ENCODE peak calls at places on chromosomes 11 and 22, in ten cellular contexts. M is AG04450, O is left ventricle myocardium inferior, H is uterus, Z is cardiac muscle cell, J is psoas muscle, D is HCT116, I is GM23248, Y is spleen, B is fibroblast of lung. T is an unnamed sample.

GRCh38 chr11:87020764-87021365 is 16.9 kb upstream of the TMEM135 start:
- DNase-seq in M (no peak), O (no peak), H (no peak), Z (no peak), J (no peak), D (no peak), I (no peak), Y (no peak), B (peak), T (no peak)

GRCh38 chr22:19287076-19287724 is 4.3 kb downstream of the CLTCL1 start:
- DNase-seq in M (peak), O (no peak), H (no peak), Z (no peak), J (peak), D (no peak), I (peak), Y (no peak), B (peak), T (no peak)

GRCh38 chr11:1126491-1126926 is 31.2 kb upstream of the MUC5AC start:
- DNase-seq in M (no peak), O (no peak), H (no peak), Z (no peak), J (no peak), D (no peak), I (no peak), Y (no peak), B (no peak), T (no peak)

GRCh38 chr22:37284126-37284806 is 2.0 kb downstream of the CYTH4 start:
- DNase-seq in M (no peak), O (no peak), H (no peak), Z (no peak), J (no peak), D (no peak), I (no peak), Y (peak), B (no peak), T (no peak)

GRCh38 chr11:9228086-9228485 is 37.1 kb downstream of the DENND5A start:
- DNase-seq in M (no peak), O (no peak), H (no peak), Z (no peak), J (no peak), D (no peak), I (no peak), Y (no peak), B (no peak), T (no peak)

GRCh38 chr11:116042125-116042524 is 537.9 kb upstream of the CADM1 start:
- DNase-seq in M (no peak), O (no peak), H (no peak), Z (no peak), J (no peak), D (no peak), I (no peak), Y (no peak), B (no peak), T (no peak)

GRCh38 chr11:121892131-121892681 is 223.8 kb downstream of the BLID start:
- DNase-seq in M (no peak), O (peak), H (no peak), Z (peak), J (peak), D (no peak), I (peak), Y (no peak), B (peak), T (no peak)

GRCh38 chr11:17930544-17931144 is 82.2 kb downstream of the SERGEF start:
- DNase-seq in M (no peak), O (no peak), H (no peak), Z (no peak), J (no peak), D (no peak), I (no peak), Y (no peak), B (no peak), T (no peak)

GRCh38 chr11:62600367-62601113 is 1.1 kb downstream of the MTA2 start:
- DNase-seq in M (no peak), O (no peak), H (no peak), Z (no peak), J (peak), D (no peak), I (no peak), Y (no peak), B (no peak), T (no peak)

DNA sequence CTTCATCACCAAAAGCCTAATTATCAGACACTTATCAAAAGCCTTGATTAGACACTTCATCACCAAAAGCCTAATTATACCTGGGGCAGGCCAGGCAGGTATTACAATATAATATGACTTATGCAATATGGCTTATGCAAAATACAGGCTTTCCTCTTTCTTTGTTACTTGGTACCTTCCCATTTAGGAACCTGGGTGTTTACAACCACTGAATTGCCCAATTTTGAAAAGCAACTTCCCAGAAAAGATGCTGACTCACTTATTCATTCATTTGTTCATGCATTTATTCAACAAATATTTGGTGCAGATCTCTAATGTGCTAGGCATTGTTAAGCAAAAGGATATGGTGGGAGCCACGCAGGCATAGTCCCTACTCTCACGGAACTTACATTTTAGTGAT is 13.6 kb upstream of the JAML start:
- DNase-seq in M (no peak), O (no peak), H (no peak), Z (no peak), J (no peak), D (no peak), I (no peak), Y (no peak), B (no peak), T (no peak)
- H3K27ac ChIP-seq in M (no peak), O (no peak), H (no peak), Z (no peak), J (no peak), D (no peak), I (no peak), Y (peak), B (no peak), T (peak)

GRCh38 chr11:10526974-10527918 is 13.7 kb downstream of the RNF141 start:
- DNase-seq in M (no peak), O (no peak), H (no peak), Z (no peak), J (no peak), D (peak), I (peak), Y (no peak), B (peak), T (no peak)
- H3K4me3 ChIP-seq in M (no peak), O (no peak), H (no peak), Z (no peak), J (no peak), D (peak), I (no peak), Y (no peak), B (no peak), T (no peak)

DNA sequence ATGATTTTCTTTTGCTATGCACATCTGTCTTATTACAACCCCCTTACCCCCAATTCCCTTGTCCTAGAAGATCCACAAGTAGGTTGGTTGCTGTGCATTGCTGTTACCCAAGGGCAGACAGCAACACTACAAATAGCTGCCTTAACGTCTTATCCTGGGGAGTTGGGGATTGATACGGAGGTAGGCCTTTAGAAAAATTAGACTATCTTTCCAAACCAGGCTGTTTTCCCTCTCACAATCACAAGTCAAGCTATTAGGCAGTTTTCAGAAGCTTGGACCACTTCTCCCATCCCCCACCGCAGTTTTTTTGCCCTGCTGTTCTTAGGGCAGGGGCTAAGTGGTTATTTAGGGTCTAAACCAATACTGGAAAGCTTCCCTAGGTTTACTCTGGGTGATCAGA is 2.8 kb upstream of the PHLDB1 start:
- DNase-seq in M (no peak), O (no peak), H (no peak), Z (no peak), J (no peak), D (no peak), I (no peak), Y (no peak), B (no peak), T (no peak)
- H3K27ac ChIP-seq in M (peak), O (peak), H (peak), Z (peak), J (peak), D (no peak), I (peak), Y (no peak), B (peak), T (peak)

GRCh38 chr11:60922906-60923305 is 1.4 kb upstream of the TMEM132A start:
- DNase-seq in M (no peak), O (no peak), H (no peak), Z (no peak), J (no peak), D (no peak), I (no peak), Y (peak), B (no peak), T (no peak)

GRCh38 chr11:60923326-60923725 is 934 bp upstream of the TMEM132A start:
- DNase-seq in M (no peak), O (no peak), H (no peak), Z (no peak), J (no peak), D (no peak), I (no peak), Y (no peak), B (no peak), T (no peak)

GRCh38 chr11:60924110-60924905 is at the start of gene TMEM132A:
- DNase-seq in M (no peak), O (peak), H (peak), Z (peak), J (peak), D (peak), I (peak), Y (peak), B (peak), T (peak)

GRCh38 chr11:60924906-60925684 is 835 bp downstream of the TMEM132A start:
- DNase-seq in M (no peak), O (no peak), H (no peak), Z (peak), J (no peak), D (no peak), I (peak), Y (peak), B (no peak), T (no peak)

DNA sequence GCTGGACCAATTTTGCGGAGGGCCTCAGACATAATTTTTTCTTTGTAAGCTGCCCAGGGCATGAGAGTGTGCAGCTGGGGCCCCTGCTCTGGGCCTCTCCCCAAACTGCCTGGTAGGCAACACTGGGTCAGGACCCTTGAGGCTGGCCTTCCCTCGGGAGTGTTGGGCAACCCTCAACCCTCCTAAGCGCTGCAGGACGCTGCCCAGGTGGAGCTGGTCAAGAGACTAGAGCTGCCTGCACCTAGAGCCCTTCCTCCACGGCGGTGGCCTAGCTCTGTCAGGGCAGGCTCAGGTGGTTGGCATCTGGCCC is 505 bp upstream of the TMEM132A start:
- DNase-seq in M (no peak), O (no peak), H (no peak), Z (no peak), J (no peak), D (no peak), I (no peak), Y (peak), B (no peak), T (no peak)
- H3K4me3 ChIP-seq in M (peak), O (peak), H (peak), Z (no peak), J (peak), D (peak), I (no peak), Y (no peak), B (no peak), T (no peak)

GRCh38 chr11:120883404-120884135 is 140.3 kb upstream of the TBCEL start:
- DNase-seq in M (peak), O (peak), H (peak), Z (peak), J (no peak), D (no peak), I (peak), Y (no peak), B (peak), T (no peak)
- H3K27ac ChIP-seq in M (no peak), O (no peak), H (peak), Z (no peak), J (no peak), D (no peak), I (peak), Y (no peak), B (no peak), T (no peak)

GRCh38 chr11:126438691-126439090 is 83.2 kb downstream of the ST3GAL4 start:
- DNase-seq in M (no peak), O (peak), H (no peak), Z (no peak), J (no peak), D (no peak), I (peak), Y (no peak), B (no peak), T (no peak)

GRCh38 chr11:126442523-126442922 is 87.0 kb downstream of the ST3GAL4 start:
- DNase-seq in M (no peak), O (no peak), H (no peak), Z (no peak), J (no peak), D (no peak), I (no peak), Y (no peak), B (no peak), T (no peak)

GRCh38 chr11:126440276-126440675 is 84.8 kb downstream of the ST3GAL4 start:
- DNase-seq in M (no peak), O (no peak), H (no peak), Z (no peak), J (no peak), D (no peak), I (no peak), Y (no peak), B (no peak), T (no peak)

GRCh38 chr11:126443120-126443519 is 87.6 kb downstream of the ST3GAL4 start:
- DNase-seq in M (no peak), O (no peak), H (no peak), Z (no peak), J (no peak), D (no peak), I (no peak), Y (no peak), B (no peak), T (no peak)

GRCh38 chr11:126440792-126441514 is 85.5 kb downstream of the ST3GAL4 start:
- DNase-seq in M (no peak), O (peak), H (peak), Z (peak), J (peak), D (peak), I (peak), Y (peak), B (peak), T (peak)
- H3K4me3 ChIP-seq in M (no peak), O (peak), H (no peak), Z (no peak), J (no peak), D (no peak), I (no peak), Y (no peak), B (no peak), T (no peak)

DNA sequence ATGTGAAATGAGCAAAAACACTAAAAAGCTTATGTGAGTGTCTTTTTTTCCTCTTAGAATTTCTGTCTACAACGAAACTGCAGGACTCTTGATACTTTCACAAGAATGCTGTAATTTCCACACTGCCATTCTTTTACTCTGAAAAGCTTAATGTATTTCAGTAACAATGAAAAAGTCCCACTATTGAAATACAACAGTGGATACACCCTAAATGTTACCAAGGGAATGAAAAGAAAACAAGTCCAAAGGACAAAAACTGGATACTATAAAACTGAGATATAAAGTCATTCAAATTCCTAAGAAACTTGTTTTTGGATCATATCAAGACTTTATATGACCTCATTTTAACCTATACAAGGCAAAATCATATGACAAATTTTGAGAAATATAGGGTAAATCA is 77.4 kb downstream of the SOX6 start:
- DNase-seq in M (no peak), O (no peak), H (no peak), Z (no peak), J (no peak), D (no peak), I (no peak), Y (no peak), B (no peak), T (no peak)
- H3K27ac ChIP-seq in M (no peak), O (no peak), H (no peak), Z (no peak), J (no peak), D (no peak), I (no peak), Y (no peak), B (no peak), T (no peak)

DNA sequence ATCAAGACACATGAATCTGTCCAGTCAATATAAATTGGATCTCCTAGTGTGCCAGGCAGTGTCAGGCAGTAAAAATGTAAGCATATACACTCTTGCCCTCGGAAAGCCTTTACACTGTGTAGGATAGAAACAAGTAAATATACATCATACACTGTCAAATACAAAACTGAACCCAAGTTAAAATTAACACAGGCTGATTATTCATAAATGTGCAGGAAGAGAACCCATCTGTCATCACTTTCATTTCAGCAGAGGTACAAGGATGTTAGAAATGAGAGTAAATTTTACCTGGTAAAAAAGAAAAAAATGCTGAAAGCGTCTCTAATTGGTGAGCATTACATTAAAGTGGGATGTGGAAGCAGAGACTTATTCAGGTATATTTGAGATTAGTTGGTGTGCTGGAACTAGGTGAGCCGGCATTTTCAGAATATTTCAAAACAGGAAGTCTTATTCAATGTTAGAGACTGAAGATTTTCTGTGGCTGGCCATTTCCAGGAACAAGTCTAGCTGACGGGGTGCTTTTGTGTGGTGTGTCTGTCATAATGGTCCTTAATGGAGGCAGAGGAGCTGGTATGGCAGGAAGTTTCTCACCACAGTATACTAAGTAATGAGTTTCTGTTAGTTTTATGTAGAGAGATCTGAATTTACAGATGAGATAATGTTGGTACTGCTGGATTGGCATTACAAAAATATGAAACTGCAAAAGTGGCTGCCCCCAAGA is 192.6 kb downstream of the CASP12 start:
- DNase-seq in M (no peak), O (peak), H (no peak), Z (no peak), J (no peak), D (no peak), I (no peak), Y (peak), B (no peak), T (no peak)
- H3K4me3 ChIP-seq in M (no peak), O (no peak), H (no peak), Z (no peak), J (no peak), D (no peak), I (no peak), Y (peak), B (no peak), T (no peak)

DNA sequence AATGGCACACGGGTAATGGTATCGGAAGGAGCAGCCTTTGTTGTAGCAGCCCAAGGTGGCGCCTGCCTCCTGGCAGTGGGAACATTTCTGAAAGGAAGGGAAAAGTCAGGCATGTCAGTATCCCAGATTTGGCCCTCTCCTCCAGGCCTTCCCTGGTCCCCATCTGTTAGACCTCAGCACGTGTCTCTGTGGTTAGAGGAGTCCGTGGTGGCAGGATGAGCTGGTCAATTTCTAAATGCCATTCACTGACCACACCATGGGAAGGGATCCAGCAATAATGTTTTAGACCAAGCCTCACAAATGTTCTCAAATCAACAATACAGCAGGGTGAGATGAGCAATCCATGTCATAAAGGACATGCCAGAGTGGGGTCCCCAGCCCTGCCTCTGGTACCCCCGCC is 49.0 kb upstream of the CYP2D6 start:
- DNase-seq in M (peak), O (no peak), H (no peak), Z (no peak), J (no peak), D (no peak), I (peak), Y (no peak), B (peak), T (no peak)
- H3K27ac ChIP-seq in M (no peak), O (no peak), H (peak), Z (no peak), J (no peak), D (no peak), I (peak), Y (no peak), B (no peak), T (no peak)